ENCODE peak calls at places on chromosomes 2 and 18, in four cellular contexts. U is dorsolateral prefrontal cortex, G is sigmoid colon, T is ascending aorta. J is an unnamed sample.

GRCh38 chr2:231717281-231718180 is 9.2 kb downstream of the PTMA start:
- DNase-seq in U (no peak), G (peak; percentile 61), T (no peak), J (no peak)

GRCh38 chr2:218286570-218287459 is 5.5 kb downstream of the TMBIM1 start:
- DNase-seq in U (peak; percentile 85), G (peak; percentile 97), T (peak; percentile 91), J (peak; percentile 93)

GRCh38 chr2:112277591-112278220 is 2.3 kb downstream of the ZC3H6 start:
- DNase-seq in U (no peak), G (no peak), T (no peak), J (no peak)

GRCh38 chr2:182456784-182457183 is 29.9 kb upstream of the PDE1A start:
- DNase-seq in U (no peak), G (no peak), T (no peak), J (no peak)

GRCh38 chr2:170770304-170771048 is at the start of gene ERICH2:
- DNase-seq in U (peak; percentile 19), G (peak; percentile 88), T (no peak), J (peak; percentile 28)

GRCh38 chr18:4640349-4641012 is 185.4 kb upstream of the DLGAP1 start:
- DNase-seq in U (no peak), G (no peak), T (no peak), J (no peak)

GRCh38 chr2:157443795-157444642 is at the start of gene CYTIP:
- DNase-seq in U (no peak), G (no peak), T (no peak), J (no peak)

GRCh38 chr2:12048551-12048950 is 302.1 kb downstream of the LPIN1 start:
- DNase-seq in U (no peak), G (no peak), T (no peak), J (no peak)

GRCh38 chr2:205685314-205686230 is 3.3 kb downstream of the NRP2 start:
- DNase-seq in U (no peak), G (peak; percentile 79), T (no peak), J (no peak)

GRCh38 chr2:171515672-171516298 is 6.5 kb upstream of the CYBRD1 start:
- DNase-seq in U (no peak), G (no peak), T (no peak), J (no peak)

GRCh38 chr2:237723613-237724012 is 75.0 kb upstream of the RBM44 start:
- DNase-seq in U (no peak), G (peak; percentile 72), T (no peak), J (no peak)

GRCh38 chr2:232941400-232941799 is 71.3 kb downstream of the SNORC start:
- DNase-seq in U (no peak), G (no peak), T (no peak), J (no peak)

GRCh38 chr18:49628993-49629795 is 67.3 kb downstream of the LIPG start:
- DNase-seq in U (peak; percentile 72), G (no peak), T (no peak), J (no peak)

GRCh38 chr2:197784956-197785941 is at the start of gene BOLL:
- DNase-seq in U (no peak), G (no peak), T (no peak), J (no peak)
- H3K4me3 ChIP-seq in U (peak within 1 kb of the TSS; percentile 45), G (peak within 1 kb of the TSS; percentile 29), T (peak within 1 kb of the TSS; percentile 72), J (peak within 1 kb of the TSS; percentile 73)

GRCh38 chr2:42172566-42172965 is 3.4 kb downstream of the EML4 start:
- DNase-seq in U (no peak), G (no peak), T (no peak), J (no peak)
- H3K4me3 ChIP-seq in U (no peak overlapping the region), G (no peak overlapping the region), T (peak overlapping the region; percentile 96), J (no peak overlapping the region)

GRCh38 chr2:47311764-47312503 is 91.0 kb upstream of the MSH2 start:
- DNase-seq in U (no peak), G (no peak), T (no peak), J (no peak)

GRCh38 chr2:47310801-47311560 is 92.0 kb upstream of the MSH2 start:
- DNase-seq in U (peak; percentile 21), G (peak; percentile 85), T (no peak), J (peak; percentile 10)

GRCh38 chr2:47309952-47310800 is 92.8 kb upstream of the MSH2 start:
- DNase-seq in U (no peak), G (no peak), T (no peak), J (no peak)

GRCh38 chr2:47307066-47307465 is 95.9 kb upstream of the MSH2 start:
- DNase-seq in U (no peak), G (no peak), T (no peak), J (no peak)

DNA sequence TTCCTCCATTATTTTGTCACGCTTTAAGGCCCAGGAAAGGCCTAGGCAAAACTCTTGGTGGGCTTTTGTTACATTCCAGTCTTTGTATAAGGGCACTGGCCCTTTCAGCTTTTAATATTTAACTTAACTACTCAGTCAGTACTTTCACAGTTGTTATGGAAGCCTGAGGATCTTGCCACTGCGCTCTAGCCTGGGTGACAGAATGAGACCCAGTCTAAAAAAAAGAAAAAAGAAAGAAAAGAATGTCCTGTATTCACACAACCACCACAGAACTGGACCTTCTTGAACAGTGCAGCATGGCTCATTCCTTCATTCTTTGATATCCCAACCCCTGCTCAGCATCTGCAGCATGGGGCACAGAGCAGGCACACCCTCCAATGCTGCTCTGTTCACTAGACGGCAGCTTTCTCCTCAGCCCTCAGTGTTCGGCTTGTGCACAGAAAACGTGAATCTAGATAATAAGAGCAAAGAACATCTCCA is 93.4 kb upstream of the MSH2 start:
- DNase-seq in U (no peak), G (no peak), T (no peak), J (no peak)
- H3K4me3 ChIP-seq in U (peak overlapping the region; percentile 29), G (no peak overlapping the region), T (no peak overlapping the region), J (no peak overlapping the region)

GRCh38 chr2:240586198-240586918 is at the start of gene CAPN10:
- DNase-seq in U (peak; percentile 99), G (peak; percentile 99), T (peak; percentile 87), J (peak; percentile 95)

GRCh38 chr2:240588669-240589068 is 2.1 kb downstream of the CAPN10 start:
- DNase-seq in U (no peak), G (no peak), T (no peak), J (no peak)

GRCh38 chr2:240589381-240589780 is 2.8 kb downstream of the CAPN10 start:
- DNase-seq in U (no peak), G (peak; percentile 34), T (no peak), J (no peak)

GRCh38 chr2:240586919-240587800 is 626 bp downstream of the CAPN10 start:
- DNase-seq in U (peak; percentile 34), G (peak; percentile 75), T (no peak), J (no peak)

DNA sequence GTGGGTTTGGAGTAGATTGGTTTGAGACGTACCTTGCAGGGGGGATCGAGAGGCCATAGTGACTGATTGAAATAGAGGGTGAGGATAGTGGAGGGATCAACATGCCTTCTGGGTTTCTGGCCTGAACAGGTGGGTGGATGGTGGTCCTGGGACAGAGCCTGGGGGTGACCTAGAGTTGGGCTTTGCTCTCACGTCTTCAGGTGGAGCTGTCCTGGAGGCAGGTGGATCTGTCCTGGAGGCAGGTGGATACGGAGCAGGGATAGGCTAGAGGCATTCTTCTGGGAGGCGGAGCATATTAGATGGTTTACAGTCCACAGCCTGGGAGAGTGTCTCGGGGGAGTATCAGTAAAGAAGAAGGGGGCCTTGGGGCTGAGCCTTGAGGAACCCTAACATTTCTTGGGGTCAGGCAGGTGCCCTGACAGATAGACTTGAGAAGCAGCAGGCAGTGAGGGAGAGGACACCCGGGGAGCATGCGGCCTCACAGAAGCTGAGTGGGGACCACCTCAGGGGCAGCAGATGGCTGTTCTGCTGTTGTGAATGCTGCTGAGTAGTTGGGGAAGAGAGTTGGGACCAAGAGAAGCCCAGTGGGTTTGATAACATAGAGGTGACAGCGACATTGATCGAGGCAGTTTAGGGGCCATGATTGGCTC is 1.6 kb downstream of the CAPN10 start:
- DNase-seq in U (no peak), G (peak; percentile 60), T (no peak), J (no peak)
- H3K4me3 ChIP-seq in U (peak overlapping the region; percentile 99), G (peak overlapping the region; percentile 69), T (peak overlapping the region; percentile 97), J (peak overlapping the region; percentile 91)

GRCh38 chr2:13193900-13194299 is 477.2 kb downstream of the TRIB2 start:
- DNase-seq in U (no peak), G (no peak), T (no peak), J (no peak)
- H3K4me3 ChIP-seq in U (no peak overlapping the region), G (no peak overlapping the region), T (no peak overlapping the region), J (no peak overlapping the region)